ENCODE peak calls at places on chromosome 2, in five cellular contexts. One of them, this sample, is unnamed.

GRCh38 chr2:8754056-8754790 is 72.4 kb downstream of the ID2 start:
- DNase-seq in stimulated activated CD8-positive, alpha-beta memory T cell treated with anti-CD3 and anti-CD28 coated beads, Interleukin-15, amount 100 ng/mL, for 24 hours: no peak
- DNase-seq in brain microvascular endothelial cell: peak; percentile 11
- DNase-seq in NAMALWA: no peak
- DNase-seq in Jurkat, Clone E6-1: no peak
- DNase-seq in this sample: no peak

GRCh38 chr2:240579071-240579762 is 7.3 kb upstream of the CAPN10 start:
- DNase-seq in NAMALWA: no peak
- DNase-seq in Jurkat, Clone E6-1: no peak
- DNase-seq in brain microvascular endothelial cell: no peak
- DNase-seq in stimulated activated CD8-positive, alpha-beta memory T cell treated with anti-CD3 and anti-CD28 coated beads, Interleukin-15, amount 100 ng/mL, for 24 hours: no peak
- DNase-seq in this sample: no peak

GRCh38 chr2:28163627-28164279 is 228.9 kb upstream of the FOSL2 start:
- DNase-seq in stimulated activated CD8-positive, alpha-beta memory T cell treated with anti-CD3 and anti-CD28 coated beads, Interleukin-15, amount 100 ng/mL, for 24 hours: no peak
- DNase-seq in NAMALWA: no peak
- DNase-seq in brain microvascular endothelial cell: no peak
- DNase-seq in Jurkat, Clone E6-1: no peak
- DNase-seq in this sample: no peak

GRCh38 chr2:168160897-168161296 is 86.5 kb downstream of the STK39 start:
- DNase-seq in Jurkat, Clone E6-1: peak; percentile 68
- DNase-seq in stimulated activated CD8-positive, alpha-beta memory T cell treated with anti-CD3 and anti-CD28 coated beads, Interleukin-15, amount 100 ng/mL, for 24 hours: no peak
- DNase-seq in NAMALWA: peak; percentile 43
- DNase-seq in brain microvascular endothelial cell: no peak
- DNase-seq in this sample: no peak

GRCh38 chr2:163652741-163653140 is 83.1 kb downstream of the FIGN start:
- DNase-seq in Jurkat, Clone E6-1: no peak
- DNase-seq in stimulated activated CD8-positive, alpha-beta memory T cell treated with anti-CD3 and anti-CD28 coated beads, Interleukin-15, amount 100 ng/mL, for 24 hours: no peak
- DNase-seq in NAMALWA: no peak
- DNase-seq in brain microvascular endothelial cell: no peak
- DNase-seq in this sample: no peak

GRCh38 chr2:12728221-12728777 is 11.6 kb downstream of the TRIB2 start:
- DNase-seq in stimulated activated CD8-positive, alpha-beta memory T cell treated with anti-CD3 and anti-CD28 coated beads, Interleukin-15, amount 100 ng/mL, for 24 hours: no peak
- DNase-seq in NAMALWA: peak; percentile 85
- DNase-seq in Jurkat, Clone E6-1: peak; percentile 91
- DNase-seq in brain microvascular endothelial cell: no peak
- DNase-seq in this sample: no peak

GRCh38 chr2:47269316-47270232 is 114.5 kb upstream of the STPG4 start:
- DNase-seq in brain microvascular endothelial cell: peak; percentile 97
- DNase-seq in Jurkat, Clone E6-1: no peak
- DNase-seq in stimulated activated CD8-positive, alpha-beta memory T cell treated with anti-CD3 and anti-CD28 coated beads, Interleukin-15, amount 100 ng/mL, for 24 hours: no peak
- DNase-seq in NAMALWA: no peak
- DNase-seq in this sample: no peak

GRCh38 chr2:159091981-159092380 is 123.5 kb downstream of the TANC1 start:
- DNase-seq in stimulated activated CD8-positive, alpha-beta memory T cell treated with anti-CD3 and anti-CD28 coated beads, Interleukin-15, amount 100 ng/mL, for 24 hours: no peak
- DNase-seq in brain microvascular endothelial cell: no peak
- DNase-seq in NAMALWA: peak; percentile 18
- DNase-seq in Jurkat, Clone E6-1: peak; percentile 28
- DNase-seq in this sample: no peak